ENCODE peak calls at places on chromosomes 11 and 22, in ten cellular contexts. G is NCI-H1436; U is SIG-M5; T is astrocyte of the spinal cord; B is endothelial cell; O is NCI-H774; C is activated T-cell treated with anti-CD3 and anti-CD28 coated beads, Interleukin-2, amount 50 U/mL, for 48 hours; X is CMK; H is A172; D is Right ventricle myocardium superior. S is an unnamed sample.

GRCh38 chr22:22605074-22605404 is 39.4 kb upstream of the GGTLC2 start:
- DNase-seq in D (no peak), C (no peak), G (no peak), T (no peak), U (no peak), O (no peak), X (no peak), B (no peak), H (no peak), S (no peak)

GRCh38 chr11:116782728-116783127 is 5.1 kb downstream of the ZPR1 start:
- DNase-seq in U (no peak), T (peak), D (no peak), H (no peak), X (no peak), C (no peak), G (no peak), B (no peak), O (no peak), S (peak)

GRCh38 chr11:61429346-61429690 is 457 bp downstream of the CPSF7 start:
- DNase-seq in U (no peak), H (peak), C (peak), B (peak), O (peak), X (peak), T (peak), D (peak), G (peak), S (peak)

GRCh38 chr11:17171916-17172315 is 35.9 kb downstream of the PIK3C2A start:
- DNase-seq in X (no peak), B (no peak), G (no peak), H (no peak), C (no peak), O (no peak), D (no peak), U (no peak), T (no peak), S (peak)

GRCh38 chr22:50342651-50343540 is at the start of gene PPP6R2:
- DNase-seq in X (no peak), U (no peak), B (peak), G (peak), H (no peak), T (peak), D (peak), C (peak), O (peak), S (peak)

GRCh38 chr22:20431520-20432237 is 5.9 kb downstream of the SCARF2 start:
- DNase-seq in X (no peak), U (no peak), D (no peak), H (no peak), C (no peak), O (no peak), G (no peak), T (no peak), B (no peak), S (no peak)

GRCh38 chr11:82521427-82521826 is 212.2 kb downstream of the FAM181B start:
- DNase-seq in O (no peak), T (no peak), C (no peak), X (no peak), H (no peak), B (no peak), U (no peak), D (no peak), G (no peak), S (no peak)

GRCh38 chr22:37731804-37732471 is 35.1 kb downstream of the TRIOBP start:
- DNase-seq in C (no peak), T (no peak), X (no peak), O (no peak), B (no peak), U (no peak), G (no peak), D (no peak), H (no peak), S (no peak)

GRCh38 chr11:76839326-76839725 is 21.4 kb upstream of the ACER3 start:
- DNase-seq in T (no peak), H (no peak), B (no peak), U (no peak), O (no peak), D (no peak), X (no peak), G (no peak), C (no peak), S (no peak)

GRCh38 chr11:2510626-2511402 is 66.0 kb downstream of the KCNQ1 start:
- DNase-seq in C (no peak), U (no peak), T (no peak), G (no peak), H (no peak), B (no peak), X (no peak), D (peak), O (no peak), S (no peak)

GRCh38 chr22:40533712-40534378 is 102.7 kb downstream of the MRTFA start:
- DNase-seq in U (no peak), G (no peak), T (peak), C (peak), O (no peak), X (peak), H (peak), B (no peak), D (no peak), S (peak)

GRCh38 chr11:65546217-65546958 is 11.8 kb downstream of the LTBP3 start:
- DNase-seq in X (peak), U (no peak), C (peak), H (no peak), G (peak), B (peak), D (peak), T (no peak), O (peak), S (no peak)

GRCh38 chr11:13210424-13210823 is 67.2 kb upstream of the BMAL1 start:
- DNase-seq in H (peak), X (no peak), D (peak), U (no peak), B (peak), O (peak), T (peak), G (peak), C (peak), S (peak)

GRCh38 chr11:132980721-132981120 is 551.6 kb downstream of the OPCML start:
- DNase-seq in U (no peak), T (no peak), B (no peak), O (no peak), D (no peak), G (no peak), H (no peak), X (no peak), C (no peak), S (no peak)

GRCh38 chr11:66328307-66329144 is 7.7 kb downstream of the RIN1 start:
- DNase-seq in O (peak), H (peak), G (peak), B (peak), X (peak), U (no peak), D (peak), C (peak), T (peak), S (peak)

GRCh38 chr11:105719073-105719846 is 109.4 kb downstream of the GRIA4 start:
- DNase-seq in B (no peak), O (peak), U (no peak), D (no peak), H (peak), T (peak), X (no peak), G (no peak), C (no peak), S (peak)

GRCh38 chr11:27698872-27699241 is 1.4 kb downstream of the BDNF start:
- DNase-seq in U (no peak), X (peak), T (peak), O (peak), G (peak), C (peak), D (peak), H (peak), B (peak), S (peak)

GRCh38 chr11:130423541-130424155 is 4.8 kb downstream of the ADAMTS8 start:
- DNase-seq in H (no peak), G (no peak), U (no peak), D (no peak), B (no peak), O (no peak), T (no peak), X (no peak), C (no peak), S (no peak)

GRCh38 chr22:44939451-44939850 is 70.4 kb downstream of the PHF21B start:
- DNase-seq in H (no peak), O (no peak), B (no peak), U (no peak), C (no peak), X (no peak), T (no peak), D (peak), G (no peak), S (no peak)

GRCh38 chr22:36193577-36193976 is 8.0 kb downstream of the APOL4 start:
- DNase-seq in U (no peak), X (no peak), G (no peak), H (no peak), B (no peak), T (no peak), C (no peak), O (no peak), D (no peak), S (no peak)

GRCh38 chr11:109735139-109735538 is 313.1 kb downstream of the C11orf87 start:
- DNase-seq in T (no peak), U (no peak), O (no peak), H (no peak), C (no peak), B (no peak), X (no peak), G (no peak), D (no peak), S (no peak)

GRCh38 chr11:117535201-117535869 is 207.7 kb downstream of the CEP164 start:
- DNase-seq in D (peak), X (no peak), O (no peak), H (no peak), U (no peak), B (no peak), C (no peak), G (peak), T (no peak), S (no peak)

GRCh38 chr11:17810736-17811135 is 76.2 kb downstream of the KCNC1 start:
- DNase-seq in C (no peak), B (no peak), H (peak), X (no peak), O (no peak), D (no peak), G (no peak), U (no peak), T (peak), S (peak)